ENCODE peak calls at places on chromosomes 6 and 20, in eight cellular contexts. O is psoas muscle; X is CD8-positive, alpha-beta T cell; Z is heart left ventricle; Q is cardiac muscle cell; N is left ventricle myocardium inferior; P is dorsolateral prefrontal cortex; M is breast epithelium. I is an unnamed sample. For H3K27me3, the result is how much of the 10 kb centered on the place peaks cover.

GRCh38 chr6:21801786-21802610 is 208.4 kb downstream of the SOX4 start:
- DNase-seq in Z (no peak), O (no peak), X (no peak), P (no peak), Q (no peak), N (no peak), M (no peak), I (no peak)

GRCh38 chr20:17735206-17735804 is 35.5 kb downstream of the BANF2 start:
- DNase-seq in Z (no peak), O (no peak), Q (no peak), X (no peak), P (no peak), M (no peak), N (no peak), I (no peak)

GRCh38 chr6:32163559-32164258 is 686 bp upstream of the EGFL8 start:
- DNase-seq in M (no peak), O (no peak), N (no peak), Z (no peak), X (no peak), Q (no peak), P (no peak), I (no peak)

GRCh38 chr6:110270166-110270565 is 88.0 kb downstream of the METTL24 start:
- DNase-seq in N (no peak), Z (no peak), O (no peak), M (no peak), Q (no peak), X (no peak), P (no peak), I (no peak)

GRCh38 chr20:427401-427800 is 19.3 kb downstream of the RBCK1 start:
- DNase-seq in X (no peak), O (no peak), P (no peak), Z (no peak), N (no peak), M (no peak), Q (no peak), I (no peak)

GRCh38 chr6:143049611-143050010 is 11.1 kb upstream of the AIG1 start:
- DNase-seq in X (no peak), P (no peak), Q (no peak), Z (no peak), O (no peak), M (no peak), N (no peak), I (no peak)

GRCh38 chr6:81487489-81487888 is 265.0 kb downstream of the TENT5A start:
- DNase-seq in P (peak), N (peak), X (no peak), O (no peak), Q (no peak), M (no peak), Z (peak), I (no peak)

GRCh38 chr6:15504581-15505350 is 158.1 kb downstream of the DTNBP1 start:
- DNase-seq in M (peak), N (peak), P (peak), Q (no peak), O (peak), X (no peak), Z (peak), I (no peak)

GRCh38 chr6:112300888-112301287 is 46.2 kb upstream of the RFPL4B start:
- DNase-seq in P (no peak), Z (no peak), Q (no peak), X (no peak), O (no peak), M (no peak), N (no peak), I (no peak)

GRCh38 chr6:80003841-80004198 is 629 bp upstream of the TTK start:
- DNase-seq in X (no peak), O (no peak), N (no peak), Z (peak), M (no peak), Q (no peak), P (peak), I (no peak)

GRCh38 chr6:83884523-83884922 is 25.0 kb downstream of the CYB5R4 start:
- DNase-seq in Z (no peak), X (no peak), N (no peak), Q (peak), P (no peak), O (no peak), M (no peak), I (no peak)

GRCh38 chr6:55255061-55255571 is 72.2 kb upstream of the GFRAL start:
- DNase-seq in X (no peak), N (no peak), Q (no peak), Z (no peak), M (no peak), P (no peak), O (no peak), I (no peak)

GRCh38 chr6:65199121-65199520 is 507.9 kb downstream of the EYS start:
- DNase-seq in X (no peak), N (no peak), O (no peak), Q (no peak), M (no peak), Z (no peak), P (no peak), I (no peak)

GRCh38 chr6:93104195-93104817 is 315.1 kb downstream of the EPHA7 start:
- DNase-seq in O (no peak), P (no peak), N (no peak), M (no peak), Q (no peak), X (no peak), Z (no peak), I (no peak)

GRCh38 chr6:119742188-119742803 is 392.7 kb upstream of the MAN1A1 start:
- DNase-seq in O (peak), P (no peak), N (peak), M (no peak), X (peak), Z (peak), Q (peak), I (no peak)

GRCh38 chr20:37543828-37544227 is 16.2 kb upstream of the BLCAP start:
- DNase-seq in Q (no peak), X (no peak), N (no peak), Z (no peak), O (no peak), P (no peak), M (no peak), I (no peak)
- TF ChIP-seq CTCF in Q (peak), X (no peak), N (peak), Z (no peak), O (no peak), P (no peak), M (no peak), I (no peak)

GRCh38 chr6:3798211-3798909 is 46.8 kb upstream of the PXDC1 start:
- DNase-seq in Q (peak), M (no peak), X (no peak), P (no peak), O (no peak), N (no peak), Z (no peak), I (no peak)
- H3K27ac ChIP-seq in Q (no peak), M (peak), X (no peak), P (no peak), O (no peak), N (peak), Z (peak), I (no peak)

GRCh38 chr20:63085087-63085861 is 78.5 kb upstream of the BHLHE23 start:
- DNase-seq in M (peak), X (no peak), Z (no peak), N (no peak), O (peak), P (no peak), Q (no peak), I (no peak)
- H3K27me3 ChIP-seq in M (half or more), X (under half), Z (under half), N (half or more), O (under half), P (under half), Q (under half), I (half or more)

GRCh38 chr6:3410385-3411360 is 46.2 kb downstream of the SLC22A23 start:
- DNase-seq in Z (peak), N (no peak), P (peak), Q (peak), O (no peak), X (peak), M (no peak), I (no peak)
- TF ChIP-seq CTCF in Z (peak), N (peak), P (peak), Q (peak), O (peak), X (peak), M (peak), I (peak)

GRCh38 chr6:6591778-6592388 is 3.4 kb downstream of the LY86 start:
- DNase-seq in X (no peak), M (no peak), O (no peak), Z (peak), N (no peak), P (no peak), Q (no peak), I (no peak)

GRCh38 chr6:6590530-6590929 is 2.0 kb downstream of the LY86 start:
- DNase-seq in N (no peak), P (no peak), X (no peak), O (no peak), Z (no peak), Q (no peak), M (no peak), I (no peak)

GRCh38 chr6:6593876-6594275 is 5.4 kb downstream of the LY86 start:
- DNase-seq in M (no peak), N (no peak), P (no peak), Q (no peak), Z (no peak), X (no peak), O (no peak), I (no peak)

GRCh38 chr6:6595025-6595424 is 6.5 kb downstream of the LY86 start:
- DNase-seq in P (no peak), O (no peak), M (no peak), X (no peak), Q (no peak), Z (no peak), N (no peak), I (no peak)

GRCh38 chr6:6592836-6593235 is 4.3 kb downstream of the LY86 start:
- DNase-seq in X (no peak), O (no peak), P (no peak), N (no peak), M (no peak), Q (no peak), Z (no peak), I (no peak)
- H3K27ac ChIP-seq in X (no peak), O (peak), P (no peak), N (peak), M (no peak), Q (no peak), Z (peak), I (no peak)

DNA sequence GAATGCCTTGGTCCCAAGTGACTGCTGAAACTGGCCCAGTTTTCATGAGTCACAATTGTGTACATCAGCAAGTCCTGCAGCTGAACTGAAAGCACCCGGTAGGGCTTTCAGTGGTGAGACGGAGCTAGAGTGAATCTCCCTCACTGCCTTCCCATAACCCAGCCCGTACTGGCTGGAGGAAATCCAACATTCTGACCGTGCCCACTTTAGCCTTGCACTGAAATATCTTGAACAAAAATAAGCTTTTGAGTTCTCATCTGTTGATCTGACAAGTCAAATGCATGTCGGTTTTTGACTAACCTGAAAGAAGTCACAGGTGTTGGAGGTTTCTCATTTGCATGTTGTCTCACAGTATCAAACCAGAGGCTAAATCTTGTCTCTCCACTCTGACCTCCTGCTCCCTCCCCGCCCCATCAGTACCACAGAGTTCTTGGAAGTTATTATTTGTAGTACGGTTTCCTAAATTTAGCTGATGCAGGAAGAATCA is 35.9 kb downstream of the DUSP22 start:
- DNase-seq in X (no peak), M (no peak), Q (no peak), P (peak), Z (peak), O (peak), N (no peak), I (no peak)
- H3K27me3 ChIP-seq in X (under half), M (under half), Q (under half), P (under half), Z (under half), O (under half), N (under half), I (under half)

GRCh38 chr6:160163425-160163824 is 41.8 kb downstream of the SLC22A1 start:
- DNase-seq in N (no peak), O (no peak), Q (no peak), P (no peak), X (no peak), M (no peak), Z (no peak), I (no peak)

GRCh38 chr6:160160929-160161646 is 39.5 kb downstream of the SLC22A1 start:
- DNase-seq in O (no peak), Z (no peak), Q (no peak), X (no peak), M (no peak), P (no peak), N (no peak), I (no peak)

GRCh38 chr6:160161647-160161986 is 40.0 kb downstream of the SLC22A1 start:
- DNase-seq in M (no peak), N (no peak), Q (no peak), O (no peak), P (no peak), X (no peak), Z (no peak), I (no peak)

GRCh38 chr6:160162167-160162566 is 40.6 kb downstream of the SLC22A1 start:
- DNase-seq in X (no peak), Z (no peak), N (no peak), Q (no peak), O (no peak), M (no peak), P (no peak), I (no peak)

DNA sequence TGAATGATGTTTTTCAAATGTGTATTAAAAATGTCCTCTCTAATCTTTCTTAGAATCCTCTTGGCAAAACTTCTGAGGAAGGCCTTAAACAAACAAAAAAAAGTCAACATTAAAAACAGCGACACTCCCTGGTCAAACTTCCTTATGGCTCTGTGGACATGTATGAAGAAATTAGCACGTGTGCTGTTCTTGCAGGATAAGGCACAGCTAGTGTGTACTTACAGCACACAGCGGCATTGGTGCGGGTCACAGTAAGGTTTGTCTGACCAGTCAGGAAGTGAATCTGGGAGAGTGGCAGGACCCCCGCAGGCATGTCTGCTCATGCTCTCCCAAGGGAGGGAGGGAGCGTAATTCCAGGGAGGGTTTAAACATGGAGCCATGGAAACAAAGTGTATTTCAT is 38.8 kb downstream of the SLC22A1 start:
- DNase-seq in P (no peak), Q (no peak), O (no peak), Z (no peak), M (no peak), N (no peak), X (no peak), I (no peak)
- TF ChIP-seq CTCF in P (no peak), Q (no peak), O (no peak), Z (no peak), M (peak), N (no peak), X (no peak), I (no peak)